ENCODE peak calls at places on chromosomes 5 and 9, in nine cellular contexts. One of them, this sample, is unnamed.

GRCh38 chr5:103800728-103801127 is 238.1 kb upstream of the NUDT12 start:
- DNase-seq in sigmoid colon: no peak
- DNase-seq in GM12891: no peak
- DNase-seq in K562: no peak
- DNase-seq in stomach: no peak
- DNase-seq in breast epithelium: no peak
- DNase-seq in GM23338: no peak
- DNase-seq in HCT116: no peak
- DNase-seq in HL-60: no peak
- DNase-seq in this sample: no peak

GRCh38 chr5:115179068-115179958 is 9.6 kb upstream of the TRIM36 start:
- DNase-seq in stomach: no peak
- DNase-seq in HCT116: no peak
- DNase-seq in HL-60: no peak
- DNase-seq in GM12891: peak
- DNase-seq in K562: no peak
- DNase-seq in GM23338: peak
- DNase-seq in sigmoid colon: no peak
- DNase-seq in breast epithelium: no peak
- DNase-seq in this sample: no peak

GRCh38 chr5:72281764-72282499 is 38.1 kb downstream of the MRPS27 start:
- DNase-seq in breast epithelium: no peak
- DNase-seq in GM23338: no peak
- DNase-seq in HCT116: peak
- DNase-seq in stomach: no peak
- DNase-seq in GM12891: no peak
- DNase-seq in sigmoid colon: no peak
- DNase-seq in HL-60: no peak
- DNase-seq in K562: peak
- DNase-seq in this sample: no peak

GRCh38 chr9:98967257-98967656 is 23.6 kb downstream of the COL15A1 start:
- DNase-seq in HL-60: no peak
- DNase-seq in HCT116: no peak
- DNase-seq in stomach: no peak
- DNase-seq in GM23338: no peak
- DNase-seq in GM12891: no peak
- DNase-seq in K562: no peak
- DNase-seq in sigmoid colon: no peak
- DNase-seq in breast epithelium: no peak
- DNase-seq in this sample: no peak

GRCh38 chr9:127785023-127785932 is 556 bp upstream of the CDK9 start:
- DNase-seq in breast epithelium: peak
- DNase-seq in GM23338: peak
- DNase-seq in GM12891: peak
- DNase-seq in K562: peak
- DNase-seq in sigmoid colon: peak
- DNase-seq in stomach: peak
- DNase-seq in HL-60: peak
- DNase-seq in HCT116: peak
- DNase-seq in this sample: no peak

GRCh38 chr5:140647042-140647341 is 438 bp downstream of the NDUFA2 start:
- DNase-seq in GM23338: no peak
- DNase-seq in breast epithelium: no peak
- DNase-seq in HCT116: no peak
- DNase-seq in HL-60: no peak
- DNase-seq in stomach: no peak
- DNase-seq in sigmoid colon: no peak
- DNase-seq in GM12891: no peak
- DNase-seq in K562: no peak
- DNase-seq in this sample: no peak

GRCh38 chr9:16316406-16316805 is 554.1 kb downstream of the BNC2 start:
- DNase-seq in breast epithelium: no peak
- DNase-seq in HCT116: no peak
- DNase-seq in HL-60: no peak
- DNase-seq in stomach: no peak
- DNase-seq in GM12891: no peak
- DNase-seq in K562: no peak
- DNase-seq in GM23338: no peak
- DNase-seq in sigmoid colon: peak
- DNase-seq in this sample: no peak

GRCh38 chr5:59275537-59276276 is 617.8 kb downstream of the PDE4D start:
- DNase-seq in K562: no peak
- DNase-seq in HL-60: no peak
- DNase-seq in stomach: peak
- DNase-seq in GM12891: no peak
- DNase-seq in breast epithelium: no peak
- DNase-seq in HCT116: no peak
- DNase-seq in GM23338: peak
- DNase-seq in sigmoid colon: peak
- DNase-seq in this sample: no peak

DNA sequence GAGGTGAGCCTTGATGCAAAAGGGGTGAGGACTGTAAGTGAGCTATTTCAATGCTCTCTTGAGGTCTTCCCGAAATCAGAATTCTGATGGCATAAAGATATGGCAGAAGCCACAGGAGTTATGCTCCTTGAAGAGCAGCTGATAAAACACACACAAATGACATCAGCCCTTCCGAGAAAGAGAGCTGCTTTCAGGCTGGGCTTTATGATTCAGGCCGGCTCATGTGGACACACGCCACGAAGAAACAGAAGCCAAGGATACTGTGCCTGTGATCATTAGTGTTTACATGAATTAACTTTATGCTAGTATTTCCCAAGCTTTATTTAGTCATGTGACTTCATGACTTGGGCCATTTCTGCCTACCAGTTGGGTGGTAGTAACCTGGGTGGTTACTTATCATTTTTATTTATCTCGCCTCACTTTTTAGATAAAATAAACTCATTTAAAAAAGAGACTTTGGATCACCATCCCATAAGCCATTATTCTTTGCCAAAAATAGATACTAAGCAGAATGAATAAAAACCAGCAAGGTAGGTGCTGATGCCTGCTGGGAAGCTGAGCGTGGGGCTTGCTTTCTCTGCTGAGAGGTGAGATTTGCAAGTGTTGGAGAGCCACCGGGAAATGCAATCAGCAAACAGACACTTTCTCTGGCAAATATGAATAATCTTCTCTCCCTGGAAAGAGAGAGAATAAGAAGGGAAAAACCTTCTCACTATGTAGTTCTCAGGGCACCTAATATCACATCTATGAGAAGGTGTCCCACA is 73.0 kb upstream of the SLC25A51 start:
- DNase-seq in stomach: no peak
- DNase-seq in GM23338: no peak
- DNase-seq in HL-60: no peak
- DNase-seq in HCT116: no peak
- DNase-seq in GM12891: no peak
- DNase-seq in K562: no peak
- DNase-seq in breast epithelium: no peak
- DNase-seq in sigmoid colon: peak
- DNase-seq in this sample: no peak
- TF ChIP-seq POLR2AphosphoS5 in stomach: no peak
- TF ChIP-seq POLR2AphosphoS5 in GM23338: no peak
- TF ChIP-seq POLR2AphosphoS5 in HL-60: no peak
- TF ChIP-seq POLR2AphosphoS5 in HCT116: no peak
- TF ChIP-seq POLR2AphosphoS5 in GM12891: no peak
- TF ChIP-seq POLR2AphosphoS5 in K562: no peak
- TF ChIP-seq POLR2AphosphoS5 in breast epithelium: no peak
- TF ChIP-seq POLR2AphosphoS5 in sigmoid colon: no peak
- TF ChIP-seq POLR2AphosphoS5 in this sample: no peak

GRCh38 chr9:137406085-137406773 is 16.7 kb downstream of the EXD3 start:
- DNase-seq in sigmoid colon: no peak
- DNase-seq in HCT116: no peak
- DNase-seq in breast epithelium: no peak
- DNase-seq in stomach: no peak
- DNase-seq in GM23338: no peak
- DNase-seq in K562: no peak
- DNase-seq in HL-60: no peak
- DNase-seq in GM12891: no peak
- DNase-seq in this sample: no peak

GRCh38 chr9:137406876-137407589 is 15.9 kb downstream of the EXD3 start:
- DNase-seq in GM12891: peak
- DNase-seq in HL-60: peak
- DNase-seq in breast epithelium: no peak
- DNase-seq in HCT116: no peak
- DNase-seq in K562: peak
- DNase-seq in sigmoid colon: no peak
- DNase-seq in GM23338: peak
- DNase-seq in stomach: peak
- DNase-seq in this sample: no peak

GRCh38 chr9:137408651-137409405 is 14.1 kb downstream of the EXD3 start:
- DNase-seq in HCT116: no peak
- DNase-seq in HL-60: no peak
- DNase-seq in breast epithelium: no peak
- DNase-seq in GM23338: no peak
- DNase-seq in sigmoid colon: no peak
- DNase-seq in K562: no peak
- DNase-seq in stomach: no peak
- DNase-seq in GM12891: no peak
- DNase-seq in this sample: no peak

GRCh38 chr9:137409515-137409914 is 13.4 kb downstream of the EXD3 start:
- DNase-seq in HCT116: no peak
- DNase-seq in sigmoid colon: no peak
- DNase-seq in breast epithelium: no peak
- DNase-seq in HL-60: no peak
- DNase-seq in K562: no peak
- DNase-seq in stomach: no peak
- DNase-seq in GM12891: no peak
- DNase-seq in GM23338: no peak
- DNase-seq in this sample: no peak

GRCh38 chr9:137407590-137408300 is 15.2 kb downstream of the EXD3 start:
- DNase-seq in K562: peak
- DNase-seq in HL-60: no peak
- DNase-seq in stomach: no peak
- DNase-seq in breast epithelium: no peak
- DNase-seq in HCT116: no peak
- DNase-seq in sigmoid colon: peak
- DNase-seq in GM23338: no peak
- DNase-seq in GM12891: no peak
- DNase-seq in this sample: peak
- TF ChIP-seq POLR2AphosphoS5 in K562: no peak
- TF ChIP-seq POLR2AphosphoS5 in HL-60: no peak
- TF ChIP-seq POLR2AphosphoS5 in stomach: no peak
- TF ChIP-seq POLR2AphosphoS5 in breast epithelium: no peak
- TF ChIP-seq POLR2AphosphoS5 in HCT116: no peak
- TF ChIP-seq POLR2AphosphoS5 in sigmoid colon: no peak
- TF ChIP-seq POLR2AphosphoS5 in GM23338: no peak
- TF ChIP-seq POLR2AphosphoS5 in GM12891: no peak
- TF ChIP-seq POLR2AphosphoS5 in this sample: no peak

GRCh38 chr5:41250351-41250987 is 37.1 kb upstream of the C6 start:
- DNase-seq in stomach: no peak
- DNase-seq in HL-60: no peak
- DNase-seq in GM12891: no peak
- DNase-seq in sigmoid colon: no peak
- DNase-seq in HCT116: no peak
- DNase-seq in breast epithelium: no peak
- DNase-seq in GM23338: no peak
- DNase-seq in K562: no peak
- DNase-seq in this sample: no peak

GRCh38 chr5:41240985-41241384 is 27.7 kb upstream of the C6 start:
- DNase-seq in sigmoid colon: no peak
- DNase-seq in GM12891: no peak
- DNase-seq in GM23338: no peak
- DNase-seq in HCT116: no peak
- DNase-seq in stomach: no peak
- DNase-seq in HL-60: no peak
- DNase-seq in K562: no peak
- DNase-seq in breast epithelium: no peak
- DNase-seq in this sample: no peak

GRCh38 chr5:41252036-41252435 is 38.7 kb upstream of the C6 start:
- DNase-seq in stomach: no peak
- DNase-seq in HCT116: no peak
- DNase-seq in GM23338: no peak
- DNase-seq in HL-60: no peak
- DNase-seq in breast epithelium: no peak
- DNase-seq in GM12891: no peak
- DNase-seq in K562: no peak
- DNase-seq in sigmoid colon: no peak
- DNase-seq in this sample: no peak

GRCh38 chr5:41247135-41247534 is 33.8 kb upstream of the C6 start:
- DNase-seq in HCT116: no peak
- DNase-seq in sigmoid colon: no peak
- DNase-seq in HL-60: no peak
- DNase-seq in GM23338: no peak
- DNase-seq in GM12891: no peak
- DNase-seq in K562: no peak
- DNase-seq in stomach: no peak
- DNase-seq in breast epithelium: no peak
- DNase-seq in this sample: no peak

GRCh38 chr5:41246376-41246775 is 33.0 kb upstream of the C6 start:
- DNase-seq in K562: no peak
- DNase-seq in GM12891: no peak
- DNase-seq in stomach: no peak
- DNase-seq in sigmoid colon: no peak
- DNase-seq in GM23338: no peak
- DNase-seq in HL-60: no peak
- DNase-seq in breast epithelium: no peak
- DNase-seq in HCT116: peak
- DNase-seq in this sample: no peak
- TF ChIP-seq POLR2AphosphoS5 in K562: no peak
- TF ChIP-seq POLR2AphosphoS5 in GM12891: no peak
- TF ChIP-seq POLR2AphosphoS5 in stomach: no peak
- TF ChIP-seq POLR2AphosphoS5 in sigmoid colon: no peak
- TF ChIP-seq POLR2AphosphoS5 in GM23338: no peak
- TF ChIP-seq POLR2AphosphoS5 in HL-60: no peak
- TF ChIP-seq POLR2AphosphoS5 in breast epithelium: no peak
- TF ChIP-seq POLR2AphosphoS5 in HCT116: no peak
- TF ChIP-seq POLR2AphosphoS5 in this sample: no peak

GRCh38 chr9:123741214-123741613 is 188.7 kb downstream of the DENND1A start:
- DNase-seq in stomach: no peak
- DNase-seq in K562: no peak
- DNase-seq in HL-60: no peak
- DNase-seq in breast epithelium: no peak
- DNase-seq in GM12891: no peak
- DNase-seq in GM23338: no peak
- DNase-seq in HCT116: no peak
- DNase-seq in sigmoid colon: no peak
- DNase-seq in this sample: no peak

GRCh38 chr9:123743737-123744136 is 186.2 kb downstream of the DENND1A start:
- DNase-seq in sigmoid colon: no peak
- DNase-seq in stomach: no peak
- DNase-seq in HCT116: no peak
- DNase-seq in GM12891: no peak
- DNase-seq in breast epithelium: no peak
- DNase-seq in GM23338: no peak
- DNase-seq in HL-60: no peak
- DNase-seq in K562: no peak
- DNase-seq in this sample: no peak

GRCh38 chr9:123739387-123739786 is 190.5 kb downstream of the DENND1A start:
- DNase-seq in HCT116: no peak
- DNase-seq in GM12891: no peak
- DNase-seq in K562: no peak
- DNase-seq in stomach: no peak
- DNase-seq in GM23338: no peak
- DNase-seq in HL-60: no peak
- DNase-seq in breast epithelium: no peak
- DNase-seq in sigmoid colon: no peak
- DNase-seq in this sample: no peak

GRCh38 chr9:123739902-123740301 is 190.0 kb downstream of the DENND1A start:
- DNase-seq in HCT116: no peak
- DNase-seq in GM23338: no peak
- DNase-seq in GM12891: no peak
- DNase-seq in K562: no peak
- DNase-seq in HL-60: no peak
- DNase-seq in stomach: no peak
- DNase-seq in sigmoid colon: no peak
- DNase-seq in breast epithelium: no peak
- DNase-seq in this sample: no peak

DNA sequence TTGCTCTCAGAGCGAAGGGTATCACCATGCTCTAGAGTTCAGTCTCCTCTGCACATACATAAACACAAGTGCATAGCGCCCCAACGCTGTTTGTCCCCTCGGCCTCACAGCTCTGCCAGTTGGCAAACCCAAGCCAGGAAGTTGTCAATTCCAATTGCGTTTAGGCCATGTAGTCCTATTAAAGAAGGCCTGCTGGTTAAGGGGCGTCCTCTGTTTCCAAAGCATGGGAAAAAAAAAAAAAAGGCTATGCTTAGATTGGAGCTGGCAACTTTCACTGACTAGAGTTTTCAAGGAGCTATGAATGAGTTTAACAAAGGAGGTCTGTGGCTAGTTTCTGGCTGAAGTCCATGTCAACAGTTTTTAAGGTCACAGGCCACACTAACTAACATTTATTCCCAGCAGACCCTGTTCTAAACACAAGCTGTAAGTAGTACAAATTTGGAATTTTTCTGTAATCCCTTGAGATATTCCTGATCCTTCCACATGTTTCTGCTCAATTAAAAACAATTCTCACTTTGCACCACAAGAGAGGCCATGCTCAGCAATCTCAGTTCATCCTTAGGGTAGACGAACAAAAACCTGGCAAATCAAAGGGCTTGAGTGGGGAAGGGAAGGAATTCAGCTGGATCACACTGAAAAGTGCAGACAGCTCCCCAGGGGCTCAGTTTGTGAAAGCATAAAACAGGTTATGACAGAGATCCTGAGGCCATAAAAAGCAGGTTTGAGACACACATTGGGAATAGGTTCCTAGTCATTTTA is 187.7 kb downstream of the DENND1A start:
- DNase-seq in HCT116: no peak
- DNase-seq in breast epithelium: no peak
- DNase-seq in GM12891: no peak
- DNase-seq in sigmoid colon: peak
- DNase-seq in stomach: no peak
- DNase-seq in GM23338: no peak
- DNase-seq in K562: no peak
- DNase-seq in HL-60: no peak
- DNase-seq in this sample: no peak
- TF ChIP-seq POLR2AphosphoS5 in HCT116: no peak
- TF ChIP-seq POLR2AphosphoS5 in breast epithelium: no peak
- TF ChIP-seq POLR2AphosphoS5 in GM12891: no peak
- TF ChIP-seq POLR2AphosphoS5 in sigmoid colon: no peak
- TF ChIP-seq POLR2AphosphoS5 in stomach: no peak
- TF ChIP-seq POLR2AphosphoS5 in GM23338: no peak
- TF ChIP-seq POLR2AphosphoS5 in K562: no peak
- TF ChIP-seq POLR2AphosphoS5 in HL-60: no peak
- TF ChIP-seq POLR2AphosphoS5 in this sample: no peak

This sample was measured in GM12878.